ENCODE peak calls at places on chromosomes 11 and 22, in five cellular contexts. A is suprapubic skin, Q is fibroblast of pulmonary artery, J is A549, Y is cardiac fibroblast. F is an unnamed sample.

GRCh38 chr11:32006799-32007388 is 84.0 kb upstream of the RCN1 start:
- DNase-seq in Y (peak), Q (peak), A (no peak), J (peak), F (peak)

GRCh38 chr11:111324277-111324720 is 26.0 kb downstream of the POU2AF3 start:
- DNase-seq in J (no peak), Q (peak), A (no peak), Y (peak), F (peak)

GRCh38 chr11:72534859-72535547 is 100.7 kb upstream of the CLPB start:
- DNase-seq in A (no peak), Y (no peak), J (no peak), Q (no peak), F (peak)

GRCh38 chr11:27100534-27100933 is 59.9 kb downstream of the BBOX1 start:
- DNase-seq in J (no peak), Q (no peak), Y (peak), A (no peak), F (peak)

GRCh38 chr11:104964247-104964646 is 4.1 kb downstream of the CASP4 start:
- DNase-seq in A (no peak), Q (no peak), J (no peak), Y (no peak), F (no peak)

GRCh38 chr22:41820447-41820846 is 12.5 kb upstream of the SREBF2 start:
- DNase-seq in Q (no peak), Y (no peak), J (no peak), A (no peak), F (no peak)

GRCh38 chr11:86303257-86303656 is 1.2 kb downstream of the HIKESHI start:
- DNase-seq in J (no peak), Y (no peak), A (no peak), Q (no peak), F (peak)

GRCh38 chr11:130650456-130651068 is 202.1 kb downstream of the ADAMTS15 start:
- DNase-seq in A (no peak), J (no peak), Q (peak), Y (no peak), F (no peak)

GRCh38 chr11:70272009-70272408 is 1.5 kb downstream of the PPFIA1 start:
- DNase-seq in J (no peak), A (no peak), Q (no peak), Y (no peak), F (no peak)

GRCh38 chr22:19643448-19644313 is 70.6 kb upstream of the SEPTIN5 start:
- DNase-seq in A (no peak), Y (no peak), Q (no peak), J (no peak), F (peak)

GRCh38 chr22:35103756-35104155 is 37.8 kb downstream of the ISX start:
- DNase-seq in J (no peak), A (no peak), Y (no peak), Q (no peak), F (no peak)

GRCh38 chr22:50261615-50262459 is at the start of gene MAPK12:
- DNase-seq in J (no peak), A (no peak), Q (peak), Y (peak), F (peak)

GRCh38 chr11:95912902-95913560 is 10.9 kb downstream of the MTMR2 start:
- DNase-seq in J (no peak), Q (peak), Y (peak), A (no peak), F (peak)

GRCh38 chr11:61281581-61282250 is 13.4 kb downstream of the VWCE start:
- DNase-seq in A (no peak), J (peak), Y (peak), Q (peak), F (peak)

GRCh38 chr22:22691716-22692701 is 47.6 kb downstream of the GGTLC2 start:
- DNase-seq in Q (peak), J (no peak), Y (peak), A (no peak), F (peak)

GRCh38 chr11:97937501-97937900 is 1083.2 kb upstream of the CNTN5 start:
- DNase-seq in A (no peak), J (no peak), Y (peak), Q (peak), F (peak)

DNA sequence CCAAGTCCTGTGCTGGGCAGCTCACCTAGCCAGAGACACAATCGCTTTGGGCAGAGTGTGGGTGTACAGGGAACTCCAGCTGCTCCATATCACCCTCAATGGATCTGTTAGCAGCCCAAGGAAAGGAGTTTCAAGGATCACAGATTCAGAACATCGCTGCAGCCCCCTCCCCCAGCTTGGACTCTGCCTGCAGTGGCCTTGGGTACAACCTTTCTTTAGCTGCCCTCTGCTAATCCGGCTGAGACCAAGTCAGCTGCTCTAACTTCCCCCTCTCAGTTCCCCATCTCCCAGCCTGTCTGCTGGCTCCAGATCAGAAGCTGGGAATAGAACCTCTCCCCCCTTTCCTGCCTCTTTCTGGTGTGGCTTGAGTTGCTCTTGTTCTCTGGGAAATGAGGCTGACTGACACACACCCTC is 1.3 kb downstream of the TMEM86A start:
- DNase-seq in A (no peak), J (no peak), Y (no peak), Q (no peak), F (peak)
- H3K4me3 ChIP-seq in A (peak), J (no peak), Y (no peak), Q (no peak), F (no peak)

GRCh38 chr11:119729581-119730346 is 764 bp upstream of the NECTIN1 start:
- DNase-seq in A (peak), Q (peak), Y (peak), J (peak), F (peak)
- TF ChIP-seq CTCF in A (no peak), Q (no peak), Y (no peak), J (peak), F (no peak)

GRCh38 chr22:36236338-36237319 is 2.7 kb downstream of the APOL2 start:
- DNase-seq in Y (no peak), J (no peak), Q (no peak), A (no peak), F (no peak)
- H3K4me3 ChIP-seq in Y (no peak), J (no peak), Q (peak), A (peak), F (peak)

GRCh38 chr22:29553391-29554224 is at the start of gene THOC5:
- DNase-seq in J (peak), A (peak), Y (peak), Q (peak), F (peak)
- TF ChIP-seq CTCF in J (peak), A (no peak), Y (peak), Q (peak), F (peak)

GRCh38 chr11:64501500-64502427 is 89.3 kb upstream of the SLC22A12 start:
- DNase-seq in Y (no peak), J (no peak), Q (no peak), A (no peak), F (no peak)
- H3K4me3 ChIP-seq in Y (no peak), J (no peak), Q (no peak), A (no peak), F (no peak)

GRCh38 chr11:65538232-65538914 is 13.5 kb downstream of the SCYL1 start:
- DNase-seq in A (no peak), Y (no peak), Q (no peak), J (no peak), F (no peak)

GRCh38 chr11:65538915-65539374 is 14.1 kb downstream of the SCYL1 start:
- DNase-seq in Y (no peak), J (no peak), Q (no peak), A (no peak), F (no peak)

GRCh38 chr11:65540290-65541092 is 15.6 kb downstream of the SCYL1 start:
- DNase-seq in Y (peak), Q (peak), J (peak), A (peak), F (peak)

GRCh38 chr11:65541093-65542010 is 16.5 kb downstream of the SCYL1 start:
- DNase-seq in Y (no peak), J (no peak), Q (no peak), A (no peak), F (no peak)

DNA sequence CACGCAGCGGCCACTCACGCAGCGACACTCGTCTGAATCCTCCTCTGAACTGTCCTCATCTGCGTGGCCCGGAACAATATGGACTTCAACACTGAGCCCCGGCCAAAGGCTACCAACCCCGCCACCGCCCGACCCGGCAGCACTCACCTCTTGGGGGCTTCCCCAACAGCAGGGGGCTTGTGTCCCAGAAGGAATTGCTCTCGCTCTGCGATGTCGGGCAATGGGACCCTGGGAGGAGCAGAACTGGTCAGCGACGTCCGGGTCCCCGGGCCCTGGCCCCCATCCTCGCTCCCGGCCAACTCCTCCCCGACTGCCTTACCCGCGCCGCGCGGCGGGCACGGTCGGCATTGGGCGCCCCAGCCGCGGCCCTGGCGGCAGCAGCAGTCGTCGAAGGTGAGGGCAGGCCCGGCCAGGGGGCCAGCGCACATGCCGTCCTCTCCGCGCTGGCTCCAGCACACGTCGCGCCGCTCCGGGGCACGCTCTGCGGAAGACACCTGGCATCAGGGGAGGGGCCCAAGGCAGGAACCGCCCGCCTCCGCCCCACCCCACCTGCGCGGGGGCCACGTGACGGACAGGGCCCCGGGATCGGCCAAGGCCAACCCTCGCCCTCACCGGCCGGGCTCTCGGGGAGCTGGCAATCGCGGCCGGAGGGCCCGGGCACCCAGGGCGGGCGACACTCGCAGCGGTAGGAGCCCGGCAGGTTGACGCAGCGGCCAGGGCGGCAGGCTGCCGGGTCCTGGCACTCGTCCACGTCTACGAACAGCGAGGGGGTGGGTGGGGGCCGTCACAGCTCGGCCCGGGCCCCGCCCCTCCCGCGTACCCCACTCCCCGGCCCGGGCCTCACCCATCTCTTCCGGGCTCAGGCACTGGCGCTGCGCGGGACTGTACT is 14.8 kb downstream of the SCYL1 start:
- DNase-seq in Q (no peak), Y (no peak), J (no peak), A (no peak), F (no peak)
- TF ChIP-seq CTCF in Q (no peak), Y (no peak), J (no peak), A (no peak), F (no peak)

GRCh38 chr22:36352775-36353507 is 34.8 kb downstream of the MYH9 start:
- DNase-seq in A (no peak), Y (peak), J (no peak), Q (no peak), F (peak)
- H3K4me3 ChIP-seq in A (no peak), Y (no peak), J (peak), Q (no peak), F (no peak)

DNA sequence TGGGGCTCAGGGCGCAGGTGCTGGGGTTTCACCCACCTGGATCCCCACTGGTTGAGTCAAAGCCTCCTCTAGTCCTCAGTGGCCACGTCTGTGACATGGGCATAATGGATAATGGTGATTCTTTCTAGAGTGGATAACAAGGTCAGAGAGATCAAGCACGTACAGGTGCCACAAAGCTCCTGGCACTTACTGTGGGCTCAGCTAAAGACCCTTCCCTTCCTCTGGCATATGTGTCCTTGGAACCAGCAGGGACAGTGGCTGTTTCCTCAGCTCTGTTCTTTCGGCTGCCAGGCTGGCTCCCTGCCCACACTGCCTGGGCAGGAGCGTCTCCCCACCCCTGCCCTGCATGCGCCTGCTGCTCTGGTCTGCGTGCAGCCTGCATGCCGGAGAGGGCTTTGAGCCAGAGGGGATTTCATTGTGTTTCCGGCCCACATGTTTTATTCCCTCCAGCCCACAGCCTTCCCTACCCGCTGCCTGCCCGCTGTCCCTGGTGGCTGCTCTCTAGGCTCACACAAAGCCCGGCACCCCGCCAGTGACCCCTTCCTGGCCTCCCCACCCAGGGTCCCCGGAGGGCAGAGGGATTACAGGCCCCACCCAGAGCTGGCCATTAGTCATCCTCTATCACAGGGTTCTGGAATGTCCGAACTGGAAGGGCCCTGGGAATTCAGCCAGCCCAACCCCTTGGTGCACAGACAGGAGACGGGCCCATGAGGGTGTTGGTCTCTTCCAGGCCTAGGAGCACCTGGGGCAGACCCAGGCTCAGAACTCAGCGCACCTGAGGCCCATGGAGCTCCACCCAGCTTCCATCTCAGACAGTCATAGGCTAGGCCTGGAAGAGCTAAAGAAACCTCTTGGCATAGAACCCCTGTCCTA is 55.3 kb upstream of the GCAT start:
- DNase-seq in J (peak), Y (peak), Q (peak), A (peak), F (peak)
- TF ChIP-seq CTCF in J (no peak), Y (peak), Q (peak), A (peak), F (peak)